ENCODE peak calls at places on chromosome X, in four cellular contexts. P, E, Z and B are unnamed samples. For H3K27me3, the result is how much of the 10 kb centered on the place peaks cover.

GRCh38 chrX:55490974-55491373 is 1.3 kb upstream of the USP51 start:
- DNase-seq in P (no peak), E (no peak), Z (no peak), B (no peak)

GRCh38 chrX:149473966-149474365 is 31.1 kb downstream of the IDS start:
- DNase-seq in P (no peak), E (no peak), Z (no peak), B (no peak)

GRCh38 chrX:118420462-118420861 is 74.6 kb downstream of the WDR44 start:
- DNase-seq in P (peak), E (no peak), Z (no peak), B (no peak)

GRCh38 chrX:8201896-8202331 is 30.8 kb upstream of the VCX2 start:
- DNase-seq in P (no peak), E (no peak), Z (peak), B (no peak)

GRCh38 chrX:15834051-15834450 is 20.6 kb downstream of the AP1S2 start:
- DNase-seq in P (no peak), E (no peak), Z (no peak), B (no peak)

GRCh38 chrX:1178580-1179057 is 33.8 kb downstream of the CRLF2 start:
- DNase-seq in P (peak), E (no peak), Z (no peak), B (no peak)

GRCh38 chrX:88136328-88136727 is 610.7 kb upstream of the CPXCR1 start:
- DNase-seq in P (no peak), E (no peak), Z (peak), B (no peak)

GRCh38 chrX:145003443-145003842 is 243.9 kb upstream of the SPANXN1 start:
- DNase-seq in P (no peak), E (no peak), Z (no peak), B (no peak)

GRCh38 chrX:108312938-108313337 is 125.3 kb downstream of the COL4A6 start:
- DNase-seq in P (peak), E (no peak), Z (peak), B (peak)

GRCh38 chrX:11555759-11556158 is 110.0 kb downstream of the ARHGAP6 start:
- DNase-seq in P (no peak), E (no peak), Z (no peak), B (no peak)

GRCh38 chrX:119726900-119727555 is 31.4 kb upstream of the SOWAHD start:
- DNase-seq in P (no peak), E (no peak), Z (peak), B (no peak)

GRCh38 chrX:72358313-72358712 is 52.6 kb upstream of the CITED1 start:
- DNase-seq in P (no peak), E (no peak), Z (no peak), B (no peak)

GRCh38 chrX:24012266-24012665 is 14.7 kb downstream of the KLHL15 start:
- DNase-seq in P (no peak), E (no peak), Z (no peak), B (no peak)

GRCh38 chrX:10979956-10980355 is 131.2 kb upstream of the HCCS start:
- DNase-seq in P (no peak), E (no peak), Z (peak), B (no peak)

GRCh38 chrX:115531818-115532403 is 29.1 kb upstream of the PLS3 start:
- DNase-seq in P (no peak), E (no peak), Z (no peak), B (no peak)

GRCh38 chrX:25004485-25005032 is 11.2 kb downstream of the ARX start:
- DNase-seq in P (no peak), E (no peak), Z (no peak), B (no peak)

GRCh38 chrX:47218280-47218919 is at the start of gene CDK16:
- DNase-seq in P (peak), E (peak), Z (peak), B (peak)

DNA sequence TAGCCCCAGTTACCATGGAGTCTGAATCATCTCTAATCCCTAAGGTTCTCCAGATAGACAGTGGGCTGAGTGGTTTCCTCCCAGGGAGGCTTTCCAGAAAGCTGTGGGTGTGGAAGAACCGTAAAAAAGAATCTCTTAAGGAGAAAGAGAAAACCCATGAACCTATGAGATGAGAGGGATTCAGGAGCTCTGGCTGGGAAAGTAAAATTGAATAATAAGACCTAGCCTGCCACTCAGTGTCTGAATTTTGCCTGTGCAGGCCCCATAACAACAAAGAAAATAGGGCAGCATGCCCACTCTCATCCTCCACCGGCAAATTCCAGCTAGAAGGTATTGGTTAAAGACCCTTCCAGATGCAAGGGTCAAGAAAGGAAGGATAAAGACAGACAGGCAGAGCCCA is 16.9 kb downstream of the AWAT2 start:
- DNase-seq in P (no peak), E (no peak), Z (no peak), B (no peak)
- H3K27me3 ChIP-seq in P (under half), E (under half), Z (under half), B (under half)

DNA sequence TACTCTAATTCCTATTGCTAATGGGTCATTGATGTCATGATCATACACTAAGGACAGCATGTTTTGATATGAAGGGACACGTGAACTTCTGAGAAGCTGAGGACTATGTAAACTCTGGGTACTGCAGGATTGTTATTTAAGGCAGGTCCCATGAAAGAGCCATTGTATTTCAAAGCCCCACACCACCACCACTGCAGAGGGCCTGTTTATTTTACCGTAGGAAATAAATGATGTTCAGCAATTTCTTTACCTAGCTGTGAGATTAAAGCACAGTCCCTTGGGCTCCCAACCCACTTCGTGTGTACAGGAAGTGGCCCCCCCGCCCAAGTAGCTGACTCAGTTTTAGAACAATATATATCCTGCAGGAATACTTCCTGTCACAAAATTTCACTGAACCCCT is 89.8 kb upstream of the ACSL4 start:
- DNase-seq in P (peak), E (no peak), Z (no peak), B (no peak)
- H3K27ac ChIP-seq in P (no peak), E (no peak), Z (no peak), B (no peak)

DNA sequence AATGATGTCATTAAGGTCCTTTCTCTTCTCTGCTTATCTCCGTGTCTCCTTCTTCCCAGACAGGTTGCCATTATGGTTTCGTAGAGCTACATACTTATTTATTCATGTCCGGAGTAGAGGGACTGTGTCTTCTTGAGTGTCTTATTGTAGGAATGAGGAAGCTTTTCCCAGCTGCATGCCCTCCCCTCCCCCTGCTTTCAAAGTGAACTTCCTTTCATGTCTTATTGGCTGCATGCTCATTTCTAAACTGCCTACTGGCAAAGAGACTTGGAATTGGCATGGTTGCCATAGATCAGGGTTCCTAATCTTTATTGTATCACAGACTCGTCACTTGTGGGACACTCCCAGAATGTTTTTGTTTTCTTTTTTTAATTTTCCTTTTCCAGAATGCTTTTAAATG is 15.4 kb downstream of the VAMP7 start:
- DNase-seq in P (no peak), E (no peak), Z (no peak), B (no peak)
- H3K27me3 ChIP-seq in P (under half), E (under half), Z (under half), B (under half)

DNA sequence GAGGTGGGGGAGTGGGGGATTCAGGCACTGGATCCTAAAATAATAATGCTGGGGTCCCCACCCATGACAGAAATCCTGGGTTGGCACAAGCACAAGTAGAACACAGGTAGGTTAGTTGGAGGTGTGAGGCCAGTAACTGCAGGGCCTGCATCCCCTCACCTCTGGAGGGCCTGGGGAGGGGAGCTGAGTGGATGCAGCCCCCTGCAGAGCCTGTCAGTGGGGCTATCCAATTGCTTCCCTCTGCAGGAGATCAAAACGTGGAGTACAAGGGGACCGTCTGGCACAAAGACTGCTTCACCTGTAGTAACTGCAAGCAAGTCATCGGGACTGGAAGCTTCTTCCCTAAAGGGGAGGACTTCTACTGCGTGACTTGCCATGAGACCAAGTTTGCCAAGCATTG is 43.7 kb downstream of the MAP7D3 start:
- DNase-seq in P (no peak), E (no peak), Z (no peak), B (no peak)
- H3K27ac ChIP-seq in P (no peak), E (peak), Z (no peak), B (peak)

GRCh38 chrX:82081027-82081426 is 879.1 kb downstream of the SH3BGRL start:
- DNase-seq in P (no peak), E (no peak), Z (peak), B (no peak)
- H3K27me3 ChIP-seq in P (under half), E (under half), Z (under half), B (under half)

DNA sequence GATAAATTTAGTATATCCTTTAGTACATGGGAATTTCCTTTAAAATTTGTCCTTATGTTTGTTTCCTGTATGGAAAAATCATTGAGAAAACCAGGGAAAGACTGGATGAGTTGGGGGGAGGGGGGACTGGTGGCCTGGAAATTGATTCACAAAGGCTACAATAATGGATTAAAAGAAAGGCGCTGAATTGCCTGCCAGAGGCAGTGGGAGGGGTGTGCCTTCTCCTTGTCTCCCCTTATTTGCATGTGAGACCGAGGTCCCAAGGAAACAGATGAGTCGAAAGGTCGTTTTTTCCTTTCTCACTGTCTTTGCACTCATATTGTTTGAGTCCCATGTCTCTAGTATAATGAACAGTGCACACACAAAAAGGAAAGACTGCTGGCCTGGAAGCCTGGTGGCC is 86.5 kb upstream of the ZDHHC15 start:
- DNase-seq in P (no peak), E (no peak), Z (no peak), B (no peak)
- H3K27ac ChIP-seq in P (no peak), E (no peak), Z (no peak), B (no peak)

GRCh38 chrX:7052541-7052940 is 95.0 kb upstream of the STS start:
- DNase-seq in P (no peak), E (no peak), Z (no peak), B (no peak)
- H3K27me3 ChIP-seq in P (under half), E (under half), Z (under half), B (under half)

GRCh38 chrX:41001327-41001726 is 83.9 kb upstream of the USP9X start:
- DNase-seq in P (no peak), E (no peak), Z (no peak), B (no peak)
- H3K27ac ChIP-seq in P (no peak), E (no peak), Z (no peak), B (no peak)

DNA sequence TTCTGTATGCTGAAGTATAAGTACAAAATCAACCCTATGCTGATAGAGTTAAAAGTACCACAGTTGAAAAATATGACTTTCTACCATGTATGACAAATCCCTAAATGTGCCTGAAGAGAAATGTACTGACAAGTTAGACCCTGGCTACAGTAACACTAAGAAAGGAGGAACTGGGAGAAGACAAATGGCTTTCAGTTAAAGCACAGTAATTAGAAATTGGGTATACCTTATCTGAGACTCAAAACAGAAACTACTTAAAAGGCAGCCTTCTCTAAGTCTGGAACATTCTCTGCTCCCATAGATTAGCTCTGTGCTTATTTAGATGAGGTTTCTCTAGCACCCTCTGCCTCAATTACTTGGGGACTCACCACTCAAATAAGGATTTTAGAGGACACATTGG is 189.1 kb downstream of the GPC3 start:
- DNase-seq in P (no peak), E (no peak), Z (no peak), B (no peak)
- H3K27me3 ChIP-seq in P (under half), E (under half), Z (under half), B (under half)

DNA sequence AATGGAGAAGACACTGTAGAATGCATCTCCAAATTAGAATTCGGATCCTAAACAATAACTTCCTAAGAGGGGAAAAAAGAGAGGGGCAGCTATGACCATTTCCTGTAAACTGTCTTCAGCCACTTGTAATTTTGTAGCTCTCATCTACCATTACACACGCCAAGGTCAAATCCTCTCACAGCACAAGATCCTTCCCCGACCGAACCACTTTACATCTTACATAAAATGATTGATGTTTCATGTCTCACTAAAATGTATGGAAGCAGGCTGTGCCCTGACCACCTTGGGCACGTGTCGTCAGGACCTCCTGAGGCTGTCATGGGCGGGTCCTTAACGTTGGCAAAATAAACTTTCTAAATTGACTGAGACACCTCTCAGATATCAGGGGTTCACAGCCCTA is 24.1 kb upstream of the PBDC1 start:
- DNase-seq in P (peak), E (no peak), Z (peak), B (peak)
- H3K27ac ChIP-seq in P (peak), E (peak), Z (peak), B (peak)